ENCODE peak calls at places on chromosomes 2 and 18, in four cellular contexts. J, O, I and R are unnamed samples.

GRCh38 chr2:101831351-101831865 is 133.9 kb downstream of the MAP4K4 start:
- DNase-seq in J (peak), O (peak), I (peak), R (peak)

GRCh38 chr18:9343577-9343976 is 9.0 kb downstream of the TWSG1 start:
- DNase-seq in J (no peak), O (no peak), I (no peak), R (no peak)

GRCh38 chr2:189657867-189658266 is 3.4 kb upstream of the ASNSD1 start:
- DNase-seq in J (no peak), O (no peak), I (no peak), R (peak)

GRCh38 chr2:237440819-237441281 is 26.9 kb upstream of the COL6A3 start:
- DNase-seq in J (no peak), O (no peak), I (no peak), R (no peak)

GRCh38 chr2:28201711-28202180 is 190.9 kb upstream of the FOSL2 start:
- DNase-seq in J (no peak), O (no peak), I (no peak), R (peak)

GRCh38 chr2:224958466-224958857 is 83.8 kb downstream of the DOCK10 start:
- DNase-seq in J (no peak), O (no peak), I (no peak), R (no peak)

GRCh38 chr2:231397011-231397927 is 1.8 kb downstream of the B3GNT7 start:
- DNase-seq in J (no peak), O (no peak), I (no peak), R (no peak)

GRCh38 chr2:10537522-10538195 is 89.5 kb upstream of the ODC1 start:
- DNase-seq in J (no peak), O (no peak), I (no peak), R (no peak)

GRCh38 chr2:238731961-238732360 is 115.9 kb upstream of the TWIST2 start:
- DNase-seq in J (no peak), O (no peak), I (no peak), R (no peak)

GRCh38 chr18:40109251-40110049 is 1845.6 kb upstream of the PIK3C3 start:
- DNase-seq in J (no peak), O (no peak), I (no peak), R (no peak)

GRCh38 chr2:109118321-109118720 is 10.7 kb upstream of the SH3RF3 start:
- DNase-seq in J (no peak), O (no peak), I (no peak), R (no peak)

GRCh38 chr18:49073431-49073830 is 122.7 kb upstream of the SMAD7 start:
- DNase-seq in J (no peak), O (no peak), I (no peak), R (no peak)

GRCh38 chr2:120330946-120331822 is 14.8 kb upstream of the INHBB start:
- DNase-seq in J (no peak), O (no peak), I (no peak), R (no peak)

GRCh38 chr2:36449943-36450392 is 94.4 kb downstream of the CRIM1 start:
- DNase-seq in J (no peak), O (no peak), I (no peak), R (no peak)

GRCh38 chr18:13756261-13756660 is 29.8 kb downstream of the RNMT start:
- DNase-seq in J (no peak), O (no peak), I (no peak), R (no peak)

GRCh38 chr2:100244881-100245605 is 77.3 kb downstream of the LONRF2 start:
- DNase-seq in J (no peak), O (no peak), I (no peak), R (no peak)

GRCh38 chr2:15116830-15117229 is 444.3 kb downstream of the NBAS start:
- DNase-seq in J (no peak), O (no peak), I (no peak), R (no peak)

GRCh38 chr2:208407667-208408066 is 1.1 kb downstream of the PTH2R start:
- DNase-seq in J (no peak), O (peak), I (peak), R (no peak)
- TF ChIP-seq CTCF in J (peak), O (peak), I (peak), R (no peak)

GRCh38 chr2:66084948-66085590 is 349.9 kb upstream of the MEIS1 start:
- DNase-seq in J (no peak), O (no peak), I (no peak), R (no peak)
- H3K27ac ChIP-seq in J (no peak), O (no peak), I (no peak), R (no peak)

DNA sequence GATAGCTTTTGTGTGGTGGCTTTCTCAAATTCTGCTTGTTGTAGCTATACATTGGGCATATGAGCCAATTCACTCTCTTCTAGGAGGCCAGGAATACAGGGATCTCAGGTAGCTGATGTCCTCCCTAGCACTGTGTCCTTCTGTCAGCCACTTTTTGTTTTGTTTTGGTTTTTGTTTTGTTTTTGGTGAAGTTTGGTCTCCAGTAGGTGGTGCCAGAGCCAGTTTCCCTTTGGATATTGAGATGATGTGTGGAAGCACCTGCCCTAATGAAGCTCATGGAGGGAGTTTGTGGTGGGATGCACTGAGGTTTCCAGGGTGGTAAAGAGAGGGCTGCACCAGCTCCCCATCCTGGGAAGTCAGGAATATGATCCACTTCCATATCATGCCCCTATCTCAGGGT is 100.5 kb upstream of the VWC2L start:
- DNase-seq in J (no peak), O (no peak), I (peak), R (no peak)
- TF ChIP-seq CTCF in J (peak), O (no peak), I (peak), R (no peak)

GRCh38 chr2:121707920-121708361 is 28.7 kb downstream of the NIFK start:
- DNase-seq in J (no peak), O (no peak), I (no peak), R (no peak)
- H3K27ac ChIP-seq in J (no peak), O (no peak), I (no peak), R (no peak)